ENCODE peak calls at places on chromosome 3, in nine cellular contexts. B is keratinocyte; F is tibial artery; Z is lower lobe of right lung; T is H9; U is cardiac muscle cell; C is ovary; S is CD8-positive, alpha-beta T cell; V is colonic mucosa. K is an unnamed sample.

GRCh38 chr3:194602580-194603300 is 30.5 kb downstream of the TMEM44 start:
- DNase-seq in B (no peak), F (no peak), Z (no peak), T (no peak), U (peak), C (no peak), S (no peak), V (no peak), K (no peak)

GRCh38 chr3:65379223-65379622 is 659.5 kb downstream of the MAGI1 start:
- DNase-seq in B (no peak), F (no peak), Z (peak), T (no peak), U (no peak), C (no peak), S (no peak), V (no peak), K (no peak)

GRCh38 chr3:53114412-53115074 is 15.7 kb downstream of the RFT1 start:
- DNase-seq in B (no peak), F (no peak), Z (no peak), T (no peak), U (no peak), C (no peak), S (no peak), V (no peak), K (peak)

GRCh38 chr3:188262913-188263683 is 109.1 kb downstream of the LPP start:
- DNase-seq in B (no peak), F (peak), Z (no peak), T (no peak), U (no peak), C (no peak), S (no peak), V (no peak), K (peak)

GRCh38 chr3:160226026-160226739 is 961 bp downstream of the C3orf80 start:
- DNase-seq in B (no peak), F (no peak), Z (no peak), T (peak), U (peak), C (no peak), S (no peak), V (no peak), K (no peak)

GRCh38 chr3:62210016-62210415 is 163.3 kb downstream of the FEZF2 start:
- DNase-seq in B (no peak), F (no peak), Z (no peak), T (no peak), U (no peak), C (no peak), S (no peak), V (no peak), K (no peak)

GRCh38 chr3:89171681-89172080 is 64.3 kb downstream of the EPHA3 start:
- DNase-seq in B (no peak), F (no peak), Z (no peak), T (no peak), U (no peak), C (no peak), S (no peak), V (no peak), K (no peak)

GRCh38 chr3:115330406-115330805 is 183.3 kb upstream of the ZBTB20 start:
- DNase-seq in B (no peak), F (no peak), Z (no peak), T (no peak), U (no peak), C (no peak), S (no peak), V (no peak), K (no peak)

GRCh38 chr3:7637694-7638093 is 776.8 kb downstream of the GRM7 start:
- DNase-seq in B (no peak), F (no peak), Z (no peak), T (no peak), U (no peak), C (no peak), S (no peak), V (no peak), K (no peak)

GRCh38 chr3:109353057-109353456 is 15.7 kb upstream of the DPPA4 start:
- DNase-seq in B (no peak), F (no peak), Z (no peak), T (no peak), U (no peak), C (no peak), S (no peak), V (no peak), K (no peak)

GRCh38 chr3:16204751-16205150 is 30.3 kb downstream of the GALNT15 start:
- DNase-seq in B (no peak), F (no peak), Z (no peak), T (no peak), U (no peak), C (no peak), S (no peak), V (no peak), K (no peak)
- H3K27ac ChIP-seq in B (no peak), F (no peak), Z (no peak), T (no peak), U (no peak), C (no peak), S (no peak), V (no peak), K (peak)

DNA sequence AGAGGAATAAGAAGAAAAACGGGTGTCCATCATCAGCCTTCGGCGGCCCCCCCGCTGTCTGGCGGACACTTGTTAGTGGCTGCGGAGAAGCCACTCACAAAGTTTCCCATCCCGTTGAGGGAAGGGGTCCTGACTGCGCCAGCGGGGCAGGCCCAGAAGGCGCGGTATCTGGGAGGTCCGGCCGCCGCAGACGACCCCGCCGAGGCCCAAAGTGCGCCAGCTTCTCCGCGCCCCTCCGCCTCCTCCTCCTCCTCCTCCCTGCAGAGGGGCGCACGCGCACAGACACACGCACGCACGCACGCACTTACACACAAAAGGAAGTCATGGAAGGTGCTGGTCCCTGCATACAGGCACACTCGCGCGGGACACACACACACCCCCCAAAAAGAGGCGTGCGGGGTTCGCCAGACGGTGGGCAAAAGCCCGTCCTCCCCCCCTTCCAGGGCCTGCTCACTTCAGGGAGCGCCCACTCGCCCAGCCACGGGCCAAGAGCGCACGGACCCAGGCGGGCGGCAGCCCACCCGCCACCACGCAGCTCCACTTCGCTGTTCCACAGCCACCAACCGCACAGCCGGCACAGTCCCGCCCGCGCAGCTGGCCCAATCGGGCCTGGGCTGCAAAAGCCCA is 18.0 kb downstream of the ZNF148 start:
- DNase-seq in B (no peak), F (peak), Z (peak), T (peak), U (peak), C (peak), S (no peak), V (peak), K (no peak)
- H3K27ac ChIP-seq in B (no peak), F (peak), Z (peak), T (no peak), U (peak), C (peak), S (peak), V (no peak), K (no peak)

GRCh38 chr3:11583638-11584046 is 60.1 kb downstream of the VGLL4 start:
- DNase-seq in B (no peak), F (no peak), Z (no peak), T (no peak), U (no peak), C (no peak), S (no peak), V (no peak), K (no peak)
- H3K27ac ChIP-seq in B (no peak), F (peak), Z (no peak), T (no peak), U (peak), C (peak), S (no peak), V (no peak), K (peak)

DNA sequence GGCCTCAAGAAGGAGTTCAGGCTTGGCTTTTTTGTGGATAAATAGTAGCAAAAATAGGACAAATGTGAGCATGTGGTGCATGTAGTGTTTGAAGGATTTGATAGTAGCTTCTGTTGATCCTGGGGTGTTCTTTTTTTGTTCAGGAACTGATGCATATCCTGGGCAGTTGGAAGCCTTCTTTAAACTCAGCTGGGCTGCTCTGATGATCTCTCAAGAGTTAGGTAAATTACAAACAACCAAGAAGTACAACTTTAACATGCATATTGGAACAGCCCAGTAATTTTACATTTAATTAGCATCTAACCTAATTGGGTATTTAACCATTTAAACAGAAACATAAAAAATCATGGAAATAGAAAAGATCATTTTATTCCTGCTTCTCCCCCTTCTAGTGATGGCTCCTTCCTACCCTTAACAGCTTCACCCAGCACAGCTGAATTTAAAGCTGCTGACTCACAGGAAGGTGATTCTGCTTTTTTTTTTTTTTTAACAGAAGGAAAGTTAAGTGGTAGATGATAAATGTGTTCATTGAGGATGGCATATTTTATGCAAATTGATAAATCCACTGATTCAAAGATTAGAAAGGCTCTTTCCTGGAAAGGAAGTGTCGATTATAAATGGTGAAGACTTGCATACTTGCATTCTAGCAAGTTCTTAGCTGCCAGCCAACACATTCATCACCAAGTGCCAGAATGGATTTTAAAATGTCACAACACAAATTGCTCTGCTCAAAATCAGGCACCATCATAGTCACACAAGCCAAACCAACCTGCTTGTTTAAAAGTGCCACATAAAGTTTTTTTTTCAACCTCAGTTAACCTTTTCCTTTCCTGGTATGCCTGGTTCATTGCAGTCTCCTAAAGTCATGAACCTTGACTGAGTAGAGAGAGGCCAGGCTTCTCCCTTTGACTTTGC is 20.0 kb downstream of the SLC35G2 start:
- DNase-seq in B (no peak), F (no peak), Z (no peak), T (no peak), U (no peak), C (no peak), S (no peak), V (no peak), K (no peak)
- H3K27ac ChIP-seq in B (no peak), F (no peak), Z (peak), T (no peak), U (no peak), C (no peak), S (no peak), V (no peak), K (peak)

K was measured in epithelial cell of prostate.